ENCODE peak calls at places on chromosomes 13 and 19, in six cellular contexts. One of them, this sample, is unnamed.
A peak's percentile ranks its signal among the peaks of the same experiment; 100 is the strongest.

GRCh38 chr13:79549355-79550106 is 68.6 kb downstream of the NDFIP2 start:
- DNase-seq in effector memory CD4-positive, alpha-beta T cell: no peak
- DNase-seq in Caco-2: no peak
- DNase-seq in heart right ventricle: no peak
- DNase-seq in NCI-H1048: no peak
- DNase-seq in islet precursor cell: no peak
- DNase-seq in this sample: no peak

GRCh38 chr19:18637644-18638630 is 1.1 kb downstream of the KLHL26 start:
- DNase-seq in NCI-H1048: peak; percentile 37
- DNase-seq in islet precursor cell: no peak
- DNase-seq in heart right ventricle: no peak
- DNase-seq in effector memory CD4-positive, alpha-beta T cell: no peak
- DNase-seq in Caco-2: peak; percentile 31
- DNase-seq in this sample: peak; percentile 55

GRCh38 chr13:27542220-27542619 is 78.1 kb downstream of the LNX2 start:
- DNase-seq in NCI-H1048: no peak
- DNase-seq in heart right ventricle: no peak
- DNase-seq in Caco-2: no peak
- DNase-seq in effector memory CD4-positive, alpha-beta T cell: no peak
- DNase-seq in islet precursor cell: no peak
- DNase-seq in this sample: no peak

GRCh38 chr19:15452111-15453047 is 2.6 kb upstream of the WIZ start:
- DNase-seq in NCI-H1048: peak; percentile 59
- DNase-seq in effector memory CD4-positive, alpha-beta T cell: peak; percentile 16
- DNase-seq in Caco-2: peak; percentile 49
- DNase-seq in heart right ventricle: peak; percentile 93
- DNase-seq in islet precursor cell: peak; percentile 94
- DNase-seq in this sample: peak; percentile 77

GRCh38 chr13:20159646-20160345 is 1.1 kb downstream of the GJA3 start:
- DNase-seq in NCI-H1048: no peak
- DNase-seq in heart right ventricle: no peak
- DNase-seq in Caco-2: no peak
- DNase-seq in islet precursor cell: no peak
- DNase-seq in effector memory CD4-positive, alpha-beta T cell: no peak
- DNase-seq in this sample: no peak

GRCh38 chr19:51511353-51511752 is 9.8 kb upstream of the SIGLEC12 start:
- DNase-seq in heart right ventricle: no peak
- DNase-seq in Caco-2: no peak
- DNase-seq in islet precursor cell: no peak
- DNase-seq in effector memory CD4-positive, alpha-beta T cell: no peak
- DNase-seq in NCI-H1048: no peak
- DNase-seq in this sample: no peak

GRCh38 chr19:10852098-10852800 is 4.0 kb downstream of the C19orf38 start:
- DNase-seq in effector memory CD4-positive, alpha-beta T cell: no peak
- DNase-seq in Caco-2: no peak
- DNase-seq in heart right ventricle: no peak
- DNase-seq in NCI-H1048: no peak
- DNase-seq in islet precursor cell: no peak
- DNase-seq in this sample: peak; percentile 73

GRCh38 chr19:38734426-38735256 is 9.6 kb downstream of the CAPN12 start:
- DNase-seq in heart right ventricle: no peak
- DNase-seq in effector memory CD4-positive, alpha-beta T cell: peak; percentile 37
- DNase-seq in NCI-H1048: no peak
- DNase-seq in islet precursor cell: peak; percentile 74
- DNase-seq in Caco-2: no peak
- DNase-seq in this sample: peak; percentile 52

GRCh38 chr13:66933994-66934393 is 296.1 kb downstream of the PCDH9 start:
- DNase-seq in heart right ventricle: no peak
- DNase-seq in Caco-2: no peak
- DNase-seq in effector memory CD4-positive, alpha-beta T cell: no peak
- DNase-seq in NCI-H1048: no peak
- DNase-seq in islet precursor cell: no peak
- DNase-seq in this sample: peak; percentile 97

GRCh38 chr19:7238091-7238490 is 56.1 kb downstream of the INSR start:
- DNase-seq in Caco-2: no peak
- DNase-seq in islet precursor cell: no peak
- DNase-seq in NCI-H1048: no peak
- DNase-seq in heart right ventricle: no peak
- DNase-seq in effector memory CD4-positive, alpha-beta T cell: no peak
- DNase-seq in this sample: no peak

GRCh38 chr19:1047696-1048147 is 7.8 kb downstream of the ABCA7 start:
- DNase-seq in NCI-H1048: no peak
- DNase-seq in islet precursor cell: peak; percentile 40
- DNase-seq in effector memory CD4-positive, alpha-beta T cell: no peak
- DNase-seq in Caco-2: no peak
- DNase-seq in heart right ventricle: no peak
- DNase-seq in this sample: no peak

GRCh38 chr19:48480151-48480475 is 10.9 kb downstream of the CYTH2 start:
- DNase-seq in heart right ventricle: peak; percentile 72
- DNase-seq in effector memory CD4-positive, alpha-beta T cell: no peak
- DNase-seq in islet precursor cell: no peak
- DNase-seq in Caco-2: no peak
- DNase-seq in NCI-H1048: no peak
- DNase-seq in this sample: peak; percentile 32

GRCh38 chr19:8988204-8988603 is 22.0 kb downstream of the MUC16 start:
- DNase-seq in NCI-H1048: no peak
- DNase-seq in effector memory CD4-positive, alpha-beta T cell: peak; percentile 8
- DNase-seq in Caco-2: no peak
- DNase-seq in heart right ventricle: no peak
- DNase-seq in islet precursor cell: no peak
- DNase-seq in this sample: no peak

GRCh38 chr19:18558202-18558555 is 509 bp downstream of the KXD1 start:
- DNase-seq in NCI-H1048: no peak
- DNase-seq in Caco-2: no peak
- DNase-seq in heart right ventricle: no peak
- DNase-seq in effector memory CD4-positive, alpha-beta T cell: no peak
- DNase-seq in islet precursor cell: no peak
- DNase-seq in this sample: no peak

GRCh38 chr13:102838982-102839381 is 6.8 kb upstream of the ERCC5 start:
- DNase-seq in effector memory CD4-positive, alpha-beta T cell: no peak
- DNase-seq in NCI-H1048: no peak
- DNase-seq in islet precursor cell: no peak
- DNase-seq in heart right ventricle: no peak
- DNase-seq in Caco-2: no peak
- DNase-seq in this sample: no peak

GRCh38 chr13:21234537-21234936 is 58.1 kb downstream of the MRPL57 start:
- DNase-seq in effector memory CD4-positive, alpha-beta T cell: no peak
- DNase-seq in NCI-H1048: no peak
- DNase-seq in Caco-2: peak; percentile 51
- DNase-seq in heart right ventricle: no peak
- DNase-seq in islet precursor cell: peak; percentile 87
- DNase-seq in this sample: no peak

GRCh38 chr13:39876258-39876657 is 220.8 kb downstream of the COG6 start:
- DNase-seq in effector memory CD4-positive, alpha-beta T cell: no peak
- DNase-seq in islet precursor cell: peak; percentile 74
- DNase-seq in Caco-2: no peak
- DNase-seq in heart right ventricle: no peak
- DNase-seq in NCI-H1048: no peak
- DNase-seq in this sample: peak; percentile 87

GRCh38 chr19:12581100-12581499 is 29.5 kb downstream of the ZNF490 start:
- DNase-seq in islet precursor cell: no peak
- DNase-seq in NCI-H1048: no peak
- DNase-seq in effector memory CD4-positive, alpha-beta T cell: no peak
- DNase-seq in heart right ventricle: no peak
- DNase-seq in Caco-2: no peak
- DNase-seq in this sample: no peak

GRCh38 chr13:38905081-38905480 is 85.5 kb downstream of the STOML3 start:
- DNase-seq in Caco-2: no peak
- DNase-seq in heart right ventricle: no peak
- DNase-seq in NCI-H1048: no peak
- DNase-seq in islet precursor cell: no peak
- DNase-seq in effector memory CD4-positive, alpha-beta T cell: no peak
- DNase-seq in this sample: peak; percentile 66

GRCh38 chr19:57190301-57190700 is 999 bp upstream of the ZNF264 start:
- DNase-seq in effector memory CD4-positive, alpha-beta T cell: no peak
- DNase-seq in heart right ventricle: no peak
- DNase-seq in islet precursor cell: no peak
- DNase-seq in NCI-H1048: no peak
- DNase-seq in Caco-2: no peak
- DNase-seq in this sample: no peak

GRCh38 chr13:24272452-24273161 is 36.8 kb upstream of the C1QTNF9 start:
- DNase-seq in Caco-2: no peak
- DNase-seq in NCI-H1048: no peak
- DNase-seq in effector memory CD4-positive, alpha-beta T cell: no peak
- DNase-seq in heart right ventricle: peak; percentile 18
- DNase-seq in islet precursor cell: no peak
- DNase-seq in this sample: peak; percentile 12

GRCh38 chr13:102817907-102818306 is 19.0 kb downstream of the BIVM start:
- DNase-seq in heart right ventricle: no peak
- DNase-seq in effector memory CD4-positive, alpha-beta T cell: no peak
- DNase-seq in NCI-H1048: no peak
- DNase-seq in islet precursor cell: peak; percentile 63
- DNase-seq in Caco-2: no peak
- DNase-seq in this sample: no peak

This sample was measured in epithelial cell of esophagus.